ENCODE peak calls at places on chromosome 2, in ten cellular contexts. N, E, R, F, M, H, Z, A, V and U are unnamed samples.

GRCh38 chr2:62296034-62296832 is 100.3 kb downstream of the B3GNT2 start:
- DNase-seq in N (no peak), E (no peak), R (no peak), F (no peak), M (no peak), H (no peak), Z (no peak), A (no peak), V (no peak), U (no peak)

GRCh38 chr2:120772261-120772660 is 36.6 kb downstream of the GLI2 start:
- DNase-seq in N (no peak), E (no peak), R (no peak), F (peak), M (no peak), H (peak), Z (no peak), A (peak), V (peak), U (peak)

GRCh38 chr2:236871500-236872001 is 214.1 kb upstream of the COPS8 start:
- DNase-seq in N (peak), E (no peak), R (no peak), F (peak), M (peak), H (peak), Z (no peak), A (peak), V (no peak), U (peak)

GRCh38 chr2:239323473-239323872 is 77.3 kb downstream of the HDAC4 start:
- DNase-seq in N (no peak), E (no peak), R (no peak), F (no peak), M (no peak), H (peak), Z (no peak), A (no peak), V (no peak), U (no peak)

GRCh38 chr2:150916997-150917396 is 344.7 kb downstream of the RBM43 start:
- DNase-seq in N (no peak), E (no peak), R (no peak), F (peak), M (no peak), H (no peak), Z (no peak), A (no peak), V (no peak), U (peak)

GRCh38 chr2:188819781-188820180 is 154.4 kb upstream of the COL3A1 start:
- DNase-seq in N (no peak), E (no peak), R (no peak), F (peak), M (no peak), H (no peak), Z (no peak), A (no peak), V (no peak), U (no peak)

GRCh38 chr2:44285237-44285636 is 10.0 kb downstream of the SLC3A1 start:
- DNase-seq in N (no peak), E (no peak), R (no peak), F (no peak), M (no peak), H (no peak), Z (no peak), A (no peak), V (no peak), U (no peak)

GRCh38 chr2:216492951-216493685 is 5.5 kb upstream of the RPL37A start:
- DNase-seq in N (peak), E (no peak), R (no peak), F (peak), M (peak), H (no peak), Z (no peak), A (no peak), V (no peak), U (peak)

GRCh38 chr2:20450201-20451108 is 3.6 kb downstream of the RHOB start:
- DNase-seq in N (no peak), E (no peak), R (peak), F (peak), M (peak), H (peak), Z (no peak), A (peak), V (peak), U (peak)

GRCh38 chr2:231395188-231396057 is at the start of gene B3GNT7:
- DNase-seq in N (no peak), E (no peak), R (no peak), F (no peak), M (no peak), H (no peak), Z (no peak), A (peak), V (no peak), U (no peak)

GRCh38 chr2:98469862-98470544 is 25.3 kb downstream of the INPP4A start:
- DNase-seq in N (no peak), E (no peak), R (no peak), F (no peak), M (no peak), H (no peak), Z (no peak), A (no peak), V (no peak), U (no peak)

GRCh38 chr2:25885933-25886332 is 7.6 kb upstream of the ASXL2 start:
- DNase-seq in N (peak), E (no peak), R (no peak), F (peak), M (peak), H (no peak), Z (no peak), A (no peak), V (no peak), U (peak)